ENCODE peak calls at places on chromosomes 12 and 14, in seven cellular contexts. S, J, Q, B, V, A and H are unnamed samples.

GRCh38 chr12:62865860-62866407 is 69.0 kb downstream of the PPM1H start:
- DNase-seq in S (no peak), J (no peak), Q (no peak), B (no peak), V (peak; percentile 22), A (no peak), H (no peak)

GRCh38 chr12:8081228-8081920 is 700 bp upstream of the NECAP1 start:
- DNase-seq in S (no peak), J (no peak), Q (peak; percentile 16), B (no peak), V (peak; percentile 6), A (no peak), H (no peak)

GRCh38 chr12:50218386-50218785 is 51.2 kb upstream of the CERS5 start:
- DNase-seq in S (no peak), J (no peak), Q (no peak), B (no peak), V (peak; percentile 82), A (no peak), H (peak; percentile 45)

GRCh38 chr12:70724444-70724843 is 87.2 kb upstream of the PTPRB start:
- DNase-seq in S (no peak), J (no peak), Q (no peak), B (no peak), V (peak; percentile 33), A (no peak), H (no peak)

GRCh38 chr14:74952697-74953484 is 2.5 kb downstream of the PGF start:
- DNase-seq in S (no peak), J (no peak), Q (no peak), B (no peak), V (no peak), A (no peak), H (no peak)

GRCh38 chr12:26668847-26669246 is 164.1 kb downstream of the ITPR2 start:
- DNase-seq in S (no peak), J (no peak), Q (no peak), B (no peak), V (no peak), A (no peak), H (no peak)

GRCh38 chr12:131983554-131983953 is 33.8 kb downstream of the EP400 start:
- DNase-seq in S (no peak), J (no peak), Q (no peak), B (no peak), V (no peak), A (no peak), H (no peak)

GRCh38 chr12:75196865-75197264 is 12.8 kb downstream of the KCNC2 start:
- DNase-seq in S (no peak), J (no peak), Q (no peak), B (no peak), V (peak; percentile 6), A (no peak), H (no peak)

GRCh38 chr12:84551373-84551772 is 361.2 kb downstream of the SLC6A15 start:
- DNase-seq in S (no peak), J (no peak), Q (no peak), B (no peak), V (no peak), A (no peak), H (no peak)

GRCh38 chr12:109589240-109589590 is 15.6 kb downstream of the MVK start:
- DNase-seq in S (no peak), J (no peak), Q (no peak), B (no peak), V (no peak), A (no peak), H (no peak)

GRCh38 chr12:102005256-102005655 is 56.5 kb downstream of the WASHC3 start:
- DNase-seq in S (no peak), J (no peak), Q (no peak), B (no peak), V (no peak), A (no peak), H (no peak)

GRCh38 chr12:89192419-89192818 is 159.9 kb downstream of the DUSP6 start:
- DNase-seq in S (no peak), J (no peak), Q (no peak), B (no peak), V (peak; percentile 85), A (no peak), H (no peak)

GRCh38 chr12:39902823-39903222 is 203.1 kb downstream of the SLC2A13 start:
- DNase-seq in S (no peak), J (no peak), Q (no peak), B (no peak), V (no peak), A (no peak), H (no peak)

GRCh38 chr14:96762650-96763049 is 34.5 kb upstream of the VRK1 start:
- DNase-seq in S (no peak), J (no peak), Q (no peak), B (peak; percentile 65), V (peak; percentile 76), A (no peak), H (peak; percentile 58)

GRCh38 chr12:106897082-106897481 is 58.6 kb upstream of the TMEM263 start:
- DNase-seq in S (no peak), J (no peak), Q (no peak), B (no peak), V (peak; percentile 46), A (no peak), H (no peak)

GRCh38 chr14:61323970-61324369 is 2.6 kb downstream of the PRKCH start:
- DNase-seq in S (no peak), J (no peak), Q (no peak), B (no peak), V (no peak), A (no peak), H (no peak)

GRCh38 chr14:61329478-61330051 is 8.2 kb downstream of the PRKCH start:
- DNase-seq in S (no peak), J (no peak), Q (no peak), B (peak; percentile 59), V (no peak), A (no peak), H (no peak)

GRCh38 chr14:61328629-61329262 is 7.4 kb downstream of the PRKCH start:
- DNase-seq in S (no peak), J (no peak), Q (no peak), B (no peak), V (no peak), A (no peak), H (no peak)

GRCh38 chr14:61326149-61326548 is 4.8 kb downstream of the PRKCH start:
- DNase-seq in S (no peak), J (no peak), Q (no peak), B (no peak), V (no peak), A (no peak), H (no peak)

DNA sequence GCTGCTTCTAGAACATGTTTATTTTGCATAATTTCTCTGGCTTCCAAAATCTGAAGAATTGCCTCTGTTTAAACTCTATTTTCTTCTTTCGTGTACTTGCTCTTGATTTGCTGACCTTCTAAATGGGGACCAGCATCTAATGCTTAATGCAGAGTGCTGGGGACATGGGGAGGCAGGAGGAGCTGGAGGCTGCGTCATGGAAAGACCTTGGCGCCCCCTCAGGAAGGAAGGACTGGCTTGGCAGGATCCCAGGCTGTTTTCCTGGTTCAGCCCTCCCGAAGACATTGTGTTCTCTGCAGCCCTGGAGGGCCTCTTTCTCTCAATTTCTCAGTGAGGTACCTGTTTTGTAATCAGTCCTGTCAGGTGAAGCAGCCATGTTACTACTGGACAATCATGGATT is 5.5 kb downstream of the PRKCH start:
- DNase-seq in S (peak; percentile 82), J (peak; percentile 83), Q (peak; percentile 63), B (no peak), V (no peak), A (peak; percentile 56), H (no peak)
- TF ChIP-seq POLR2A in S (peak; percentile 13), J (no peak), Q (no peak), B (no peak), V (no peak), A (no peak), H (no peak)

GRCh38 chr14:30558675-30559555 is at the start of gene G2E3:
- DNase-seq in S (peak; percentile 97), J (peak; percentile 95), Q (peak; percentile 75), B (peak; percentile 48), V (peak; percentile 89), A (peak; percentile 86), H (peak; percentile 66)
- TF ChIP-seq POLR2A in S (peak; percentile 27), J (no peak), Q (no peak), B (peak; percentile 94), V (peak; percentile 82), A (peak; percentile 78), H (peak; percentile 65)

GRCh38 chr14:51650721-51651387 is 856 bp upstream of the FRMD6 start:
- DNase-seq in S (peak; percentile 76), J (peak; percentile 64), Q (peak; percentile 24), B (no peak), V (peak; percentile 29), A (peak; percentile 40), H (no peak)
- TF ChIP-seq POLR2A in S (no peak), J (no peak), Q (peak; percentile 48), B (no peak), V (no peak), A (no peak), H (no peak)

DNA sequence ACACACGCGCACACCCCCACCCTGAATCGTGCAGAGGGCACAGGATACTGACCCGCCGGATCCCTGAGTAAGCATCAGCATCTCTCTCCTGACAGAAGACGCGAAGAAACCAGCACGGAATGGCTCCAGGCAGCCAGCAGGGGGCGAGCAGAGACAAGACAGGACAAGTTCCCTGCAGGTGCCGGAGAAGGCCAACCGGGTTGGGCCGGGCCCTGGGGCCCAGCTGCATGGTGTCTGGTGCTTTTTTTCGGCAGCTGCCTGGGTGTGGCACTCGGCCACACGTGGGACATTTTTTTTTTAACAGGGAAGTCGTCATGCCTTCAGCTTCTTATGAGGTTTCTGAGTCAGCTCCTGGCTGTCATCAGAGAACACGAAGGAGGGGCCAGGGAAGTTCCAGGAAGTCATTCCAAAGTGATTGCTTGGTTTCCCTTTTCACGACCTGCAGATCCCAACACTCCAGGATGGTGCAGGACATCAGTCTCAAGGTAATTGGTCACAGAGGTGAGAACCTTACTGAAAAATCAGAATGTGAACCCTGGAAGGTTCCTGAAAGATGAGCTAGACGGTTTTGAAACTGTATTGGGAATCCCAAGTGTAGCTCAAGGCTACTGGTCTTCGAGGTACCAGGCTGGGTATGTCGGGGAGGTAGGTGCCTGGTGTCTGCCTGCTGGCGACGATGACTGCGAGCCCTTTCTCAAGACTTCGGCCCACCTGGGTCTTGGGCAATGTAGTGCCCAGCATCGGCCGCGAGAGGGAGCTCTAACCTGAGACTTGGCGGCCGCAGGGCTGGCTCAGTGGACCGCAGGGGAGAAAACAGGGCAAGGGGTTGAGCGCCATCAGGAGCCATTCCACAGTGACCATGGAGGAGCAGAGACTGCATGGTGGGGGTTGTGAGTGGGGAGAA is 190.8 kb upstream of the PRMT8 start:
- DNase-seq in S (peak; percentile 95), J (peak; percentile 92), Q (peak; percentile 87), B (peak; percentile 24), V (peak; percentile 91), A (peak; percentile 83), H (peak; percentile 87)
- TF ChIP-seq POLR2A in S (no peak), J (no peak), Q (no peak), B (no peak), V (no peak), A (no peak), H (no peak)

DNA sequence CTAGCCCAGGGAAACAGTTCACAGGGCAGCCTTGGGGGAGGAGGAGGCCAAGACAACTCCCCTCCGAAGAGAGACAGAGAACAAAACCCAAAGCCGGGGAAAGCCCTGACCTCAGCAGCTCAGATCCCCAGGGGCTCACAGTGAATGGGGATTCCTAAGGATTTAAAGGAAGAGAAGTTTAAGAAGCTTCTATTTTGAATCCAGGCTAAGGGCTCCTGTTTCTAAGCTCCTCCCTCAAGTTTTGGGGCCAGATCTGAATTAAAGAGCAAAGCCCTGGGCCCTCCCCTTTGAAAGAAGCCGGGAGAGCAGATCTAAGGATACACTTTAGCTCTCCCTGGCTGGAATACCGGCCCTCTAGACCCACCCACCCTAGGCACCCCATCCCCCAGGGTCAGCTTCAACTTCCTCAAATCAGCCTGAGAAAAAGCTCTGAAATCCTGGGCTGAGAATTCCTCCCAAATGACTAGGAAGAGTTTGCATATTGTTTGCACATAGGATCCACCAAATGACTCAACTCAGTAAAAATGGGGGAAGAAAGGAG is 3.9 kb downstream of the KDM2B start:
- DNase-seq in S (no peak), J (no peak), Q (peak; percentile 10), B (no peak), V (peak; percentile 73), A (peak; percentile 41), H (no peak)
- TF ChIP-seq POLR2A in S (no peak), J (no peak), Q (no peak), B (no peak), V (no peak), A (no peak), H (no peak)